ENCODE peak calls at places on chromosomes 13 and 19, in six cellular contexts. V is sigmoid colon, K is lower leg skin, R is right lobe of liver, W is upper lobe of left lung, A is adrenal gland. L is an unnamed sample.

GRCh38 chr13:46796129-46796514 is 839 bp downstream of the ESD start:
- DNase-seq in V (no peak), K (no peak), R (no peak), W (no peak), A (no peak), L (no peak)

GRCh38 chr13:112722433-112723250 is 32.8 kb downstream of the ATP11A start:
- DNase-seq in V (no peak), K (no peak), R (no peak), W (peak; percentile 85), A (peak; percentile 94), L (peak; percentile 93)

GRCh38 chr13:113846639-113847318 is 17.1 kb downstream of the GAS6 start:
- DNase-seq in V (no peak), K (peak; percentile 80), R (no peak), W (peak; percentile 18), A (no peak), L (no peak)

GRCh38 chr19:7509625-7510024 is 6.3 kb upstream of the ZNF358 start:
- DNase-seq in V (no peak), K (no peak), R (no peak), W (no peak), A (no peak), L (no peak)

GRCh38 chr19:4529924-4530522 is 5.0 kb downstream of the PLIN5 start:
- DNase-seq in V (no peak), K (no peak), R (no peak), W (no peak), A (no peak), L (no peak)

GRCh38 chr13:100491164-100491847 is 97.3 kb downstream of the GGACT start:
- DNase-seq in V (peak; percentile 82), K (no peak), R (no peak), W (peak; percentile 30), A (peak; percentile 73), L (no peak)

GRCh38 chr13:33710924-33711323 is 107.0 kb upstream of the RFC3 start:
- DNase-seq in V (no peak), K (no peak), R (no peak), W (no peak), A (no peak), L (no peak)

GRCh38 chr13:48155850-48156249 is 60.9 kb upstream of the MED4 start:
- DNase-seq in V (no peak), K (no peak), R (no peak), W (no peak), A (no peak), L (peak; percentile 7)

GRCh38 chr13:24119593-24120508 is 40.7 kb upstream of the SPATA13 start:
- DNase-seq in V (no peak), K (no peak), R (peak; percentile 57), W (no peak), A (no peak), L (no peak)

GRCh38 chr13:106205871-106206270 is 329.6 kb downstream of the EFNB2 start:
- DNase-seq in V (no peak), K (no peak), R (no peak), W (no peak), A (no peak), L (no peak)

GRCh38 chr19:36963262-36963661 is 47.1 kb downstream of the ZNF568 start:
- DNase-seq in V (no peak), K (no peak), R (no peak), W (no peak), A (no peak), L (no peak)

GRCh38 chr13:80469105-80469840 is 128.3 kb upstream of the SPRY2 start:
- DNase-seq in V (no peak), K (no peak), R (no peak), W (no peak), A (no peak), L (no peak)

GRCh38 chr13:103430368-103430767 is 364.2 kb upstream of the SLC10A2 start:
- DNase-seq in V (no peak), K (no peak), R (no peak), W (no peak), A (no peak), L (no peak)

GRCh38 chr13:112603641-112604220 is 15.8 kb upstream of the TUBGCP3 start:
- DNase-seq in V (no peak), K (no peak), R (no peak), W (no peak), A (no peak), L (no peak)

GRCh38 chr13:75910591-75910990 is 274.5 kb downstream of the LMO7 start:
- DNase-seq in V (no peak), K (no peak), R (no peak), W (no peak), A (no peak), L (no peak)

GRCh38 chr13:73065665-73066350 is 7.0 kb downstream of the KLF5 start:
- DNase-seq in V (no peak), K (no peak), R (no peak), W (no peak), A (no peak), L (no peak)

GRCh38 chr19:46221981-46222610 is 7.4 kb upstream of the IGFL1 start:
- DNase-seq in V (peak; percentile 71), K (peak; percentile 91), R (no peak), W (peak; percentile 58), A (peak; percentile 95), L (peak; percentile 70)

GRCh38 chr19:50794778-50795664 is 4.8 kb downstream of the ACP4 start:
- DNase-seq in V (no peak), K (no peak), R (no peak), W (no peak), A (no peak), L (no peak)

DNA sequence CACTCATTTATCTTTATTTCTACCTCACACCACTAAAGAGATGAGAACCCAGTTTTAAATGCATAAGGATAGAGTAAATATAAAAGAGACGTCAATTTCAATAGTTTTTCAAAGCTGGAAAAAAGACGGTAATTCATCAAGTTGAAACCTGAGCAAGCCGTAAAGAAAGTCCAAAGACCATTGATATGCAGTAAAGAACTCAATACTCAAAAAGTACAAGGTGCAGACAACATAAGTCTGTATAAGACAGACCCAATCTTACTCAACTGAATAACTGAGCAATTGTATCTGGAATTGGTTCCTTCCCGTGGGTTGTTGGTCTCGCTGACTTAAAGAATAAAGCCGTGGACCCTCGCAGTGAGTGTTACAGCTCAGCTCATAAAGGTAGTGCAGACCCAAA is 82.2 kb downstream of the SERP2 start:
- DNase-seq in V (no peak), K (no peak), R (no peak), W (no peak), A (no peak), L (no peak)
- TF ChIP-seq POLR2A in V (no peak), K (no peak), R (no peak), W (no peak), A (no peak), L (no peak)

DNA sequence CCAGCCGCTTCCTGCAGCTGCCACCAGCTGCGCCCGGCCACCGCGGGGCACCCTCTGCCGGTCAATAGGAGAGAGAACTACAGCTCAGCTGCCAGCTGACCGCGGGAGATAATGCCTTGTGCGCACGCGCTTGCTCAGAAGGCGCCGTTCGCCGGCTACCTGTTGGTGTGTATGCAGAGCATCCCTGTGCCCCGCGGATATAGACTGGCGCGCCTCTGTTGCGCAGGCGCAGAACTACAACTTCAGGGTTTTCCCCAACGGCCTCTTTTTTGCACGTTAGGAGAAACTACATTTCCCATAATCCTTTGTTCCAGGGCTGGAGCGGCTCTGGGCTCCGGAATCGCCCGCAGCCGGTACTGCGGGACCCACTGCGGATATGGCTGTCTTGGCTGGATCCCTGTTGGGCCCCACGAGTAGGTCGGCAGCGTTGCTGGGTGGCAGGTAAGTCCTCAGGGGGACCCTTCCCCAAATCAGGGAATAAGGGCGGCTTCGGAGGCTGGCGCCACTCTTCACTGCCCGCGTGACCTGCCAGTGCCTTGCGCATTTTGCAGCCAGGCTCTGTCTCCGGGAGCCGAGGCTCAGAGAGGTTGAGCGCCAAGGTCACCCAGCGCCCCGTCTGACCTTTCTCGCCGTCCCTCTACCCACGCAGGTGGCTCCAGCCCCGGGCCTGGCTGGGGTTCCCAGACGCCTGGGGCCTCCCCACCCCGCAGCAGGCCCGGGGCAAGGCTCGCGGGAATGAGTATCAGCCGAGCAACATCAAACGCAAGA is at the start of gene MRPL34:
- DNase-seq in V (peak; percentile 99), K (peak; percentile 99), R (peak; percentile 99), W (peak; percentile 99), A (peak; percentile 98), L (peak; percentile 93)
- TF ChIP-seq POLR2A in V (peak; percentile 53), K (no peak), R (peak; percentile 81), W (no peak), A (peak; percentile 92), L (peak; percentile 49)

DNA sequence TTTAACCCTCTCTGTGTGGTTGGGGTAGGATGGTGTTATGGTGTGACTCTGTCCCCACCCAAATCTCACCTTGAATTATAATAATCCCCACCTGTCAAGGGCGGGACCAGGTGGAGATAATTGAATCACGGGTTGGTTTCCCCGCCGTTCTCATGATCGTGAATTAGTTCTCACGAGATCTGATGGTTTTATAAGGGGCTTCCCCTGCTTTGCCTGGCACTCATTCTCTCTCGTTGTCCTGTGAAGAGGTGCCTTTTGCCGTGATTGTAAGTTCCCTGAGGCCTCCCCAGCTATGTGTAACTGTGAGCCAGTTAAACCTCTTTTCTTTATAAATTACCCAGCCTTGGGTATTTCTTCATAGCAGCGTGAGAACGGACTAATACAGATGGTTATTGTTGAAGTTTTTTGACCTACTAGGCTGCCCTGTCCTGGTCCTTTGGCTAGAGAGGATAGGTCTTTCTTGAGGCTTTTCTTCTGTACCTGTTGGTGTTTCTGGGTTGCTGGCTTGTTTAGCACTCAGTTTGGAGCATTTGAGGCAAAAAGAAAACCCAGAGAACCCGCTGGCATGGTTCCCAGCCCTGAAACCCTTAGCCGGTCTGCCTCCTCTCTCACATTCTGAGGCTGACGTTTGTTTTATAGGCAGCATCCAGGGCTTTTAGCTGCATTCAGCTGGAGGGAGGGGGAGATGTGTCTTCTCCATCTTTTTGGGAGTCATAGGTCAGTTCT is 69.0 kb downstream of the ARHGEF7 start:
- DNase-seq in V (no peak), K (no peak), R (no peak), W (no peak), A (no peak), L (no peak)
- TF ChIP-seq POLR2A in V (no peak), K (no peak), R (no peak), W (no peak), A (no peak), L (no peak)

DNA sequence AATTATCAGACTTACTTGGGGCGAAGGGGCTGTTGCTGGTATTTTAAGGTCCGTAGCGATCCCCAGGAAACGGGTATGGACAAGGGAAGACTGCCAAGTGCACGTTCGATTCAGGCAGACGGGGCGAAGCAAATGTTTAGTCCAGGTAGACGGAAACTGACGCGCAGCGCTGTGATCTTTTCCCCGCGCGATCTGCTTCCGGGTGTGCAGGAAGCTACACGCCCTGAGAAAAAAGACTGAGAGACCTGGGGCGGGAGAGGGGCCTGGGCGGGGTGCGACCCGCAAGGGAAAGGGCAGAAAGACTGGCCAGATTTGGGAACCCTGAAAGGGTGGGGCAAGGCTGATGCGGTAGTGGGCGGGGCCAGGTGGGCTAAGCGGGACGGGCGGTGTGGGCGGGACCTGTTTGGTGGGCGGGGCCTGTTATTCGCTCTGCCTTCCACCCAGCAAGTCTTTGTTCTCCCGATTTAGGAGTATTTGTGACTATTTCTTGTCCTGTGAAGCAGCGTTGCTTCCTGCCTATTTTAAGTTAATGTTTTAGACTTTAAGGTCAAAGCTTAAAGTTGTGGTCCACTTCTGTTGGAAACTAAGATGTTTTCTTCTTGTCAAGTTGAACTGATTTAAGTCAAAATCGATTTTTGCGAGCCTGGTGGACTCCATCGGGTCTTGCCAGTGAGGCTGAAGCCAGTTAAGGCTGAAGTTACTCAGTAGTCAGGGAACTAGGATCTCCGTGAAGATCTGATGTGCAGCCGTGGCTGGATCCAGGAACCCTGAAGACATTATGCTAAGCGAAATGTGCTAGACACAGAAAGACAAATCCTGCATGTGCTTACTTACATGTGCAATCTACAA is at the start of gene ZNF836:
- DNase-seq in V (peak; percentile 96), K (peak; percentile 99), R (peak; percentile 89), W (peak; percentile 93), A (peak; percentile 89), L (peak; percentile 89)
- TF ChIP-seq POLR2A in V (no peak), K (no peak), R (no peak), W (no peak), A (peak; percentile 56), L (peak; percentile 27)